ENCODE peak calls at places on chromosomes 3 and 15, in ten cellular contexts. S is ovary; H is neuronal stem cell; D is HFF-Myc; Y is A549; G is cardiac muscle cell; X is effector memory CD4-positive, alpha-beta T cell; P is DND-41; U is choroid plexus epithelial cell; L is AG09309. I is an unnamed sample.

GRCh38 chr15:48596841-48597240 is 48.7 kb downstream of the FBN1 start:
- DNase-seq in U (no peak), S (no peak), D (no peak), G (no peak), X (no peak), Y (no peak), H (no peak), P (no peak), L (no peak), I (no peak)

GRCh38 chr3:16913264-16913580 is 28.5 kb downstream of the PLCL2 start:
- DNase-seq in S (no peak), L (no peak), Y (no peak), U (no peak), X (no peak), G (no peak), H (no peak), D (no peak), P (no peak), I (no peak)

GRCh38 chr3:187989458-187990153 is 164.4 kb upstream of the LPP start:
- DNase-seq in H (peak), X (no peak), G (no peak), U (no peak), S (no peak), L (no peak), D (no peak), P (no peak), Y (no peak), I (no peak)

GRCh38 chr3:39165518-39165917 is 12.1 kb upstream of the CSRNP1 start:
- DNase-seq in S (no peak), Y (no peak), G (no peak), P (no peak), H (no peak), U (no peak), X (no peak), D (no peak), L (no peak), I (no peak)

GRCh38 chr15:90774731-90775521 is 57.8 kb downstream of the BLM start:
- DNase-seq in P (no peak), D (peak), S (no peak), L (peak), Y (peak), U (peak), X (no peak), H (no peak), G (peak), I (peak)

GRCh38 chr15:70491641-70492040 is 271.7 kb downstream of the UACA start:
- DNase-seq in X (no peak), U (no peak), D (no peak), L (no peak), S (no peak), P (no peak), Y (no peak), H (no peak), G (no peak), I (no peak)

GRCh38 chr3:46495901-46496456 is 1.8 kb upstream of the RTP3 start:
- DNase-seq in U (peak), S (no peak), D (no peak), H (no peak), L (peak), P (no peak), Y (no peak), G (no peak), X (no peak), I (no peak)

GRCh38 chr15:31360843-31361763 is 34.5 kb downstream of the KLF13 start:
- DNase-seq in P (peak), U (no peak), D (no peak), Y (no peak), H (no peak), X (peak), L (no peak), S (no peak), G (no peak), I (no peak)

GRCh38 chr3:11335056-11335608 is 62.9 kb downstream of the ATG7 start:
- DNase-seq in H (peak), P (peak), G (peak), S (no peak), L (peak), Y (peak), U (peak), D (peak), X (no peak), I (peak)

GRCh38 chr3:170054204-170054603 is 16.4 kb downstream of the GPR160 start:
- DNase-seq in X (no peak), D (no peak), G (no peak), Y (no peak), L (no peak), H (no peak), S (no peak), U (peak), P (peak), I (no peak)

GRCh38 chr3:170056710-170057454 is 19.1 kb downstream of the GPR160 start:
- DNase-seq in U (no peak), G (no peak), L (no peak), Y (no peak), H (no peak), X (no peak), S (no peak), P (no peak), D (no peak), I (no peak)

GRCh38 chr3:170057550-170057949 is 19.8 kb downstream of the GPR160 start:
- DNase-seq in Y (no peak), U (no peak), S (no peak), X (no peak), P (no peak), D (no peak), L (no peak), G (no peak), H (no peak), I (no peak)

GRCh38 chr3:170052398-170052797 is 14.6 kb downstream of the GPR160 start:
- DNase-seq in P (no peak), G (no peak), L (no peak), D (no peak), U (no peak), Y (no peak), H (no peak), S (no peak), X (no peak), I (no peak)

DNA sequence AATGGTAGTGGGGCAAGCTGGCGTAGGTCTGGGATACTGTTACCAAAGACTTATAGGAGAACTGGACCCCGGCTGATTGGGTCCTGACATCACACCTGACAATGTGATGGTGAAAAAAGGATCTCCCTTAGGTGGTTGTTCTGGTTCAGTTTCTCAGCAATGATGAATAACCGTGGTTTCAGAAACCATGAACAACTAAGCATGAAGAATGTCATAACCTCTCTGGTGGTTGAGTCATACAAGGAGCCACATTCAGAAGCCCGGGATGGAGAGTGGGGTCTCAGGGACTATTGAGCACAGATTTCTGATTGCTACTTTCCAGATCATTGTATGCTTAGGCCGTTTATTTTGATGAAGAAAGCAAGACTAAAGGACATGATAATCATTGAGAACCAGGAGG is 17.4 kb downstream of the GPR160 start:
- DNase-seq in G (no peak), U (peak), S (no peak), L (no peak), P (no peak), D (no peak), X (no peak), Y (no peak), H (no peak), I (no peak)
- H3K4me3 ChIP-seq in G (no peak), U (no peak), S (no peak), L (no peak), P (no peak), D (no peak), X (no peak), Y (no peak), H (no peak), I (no peak)

DNA sequence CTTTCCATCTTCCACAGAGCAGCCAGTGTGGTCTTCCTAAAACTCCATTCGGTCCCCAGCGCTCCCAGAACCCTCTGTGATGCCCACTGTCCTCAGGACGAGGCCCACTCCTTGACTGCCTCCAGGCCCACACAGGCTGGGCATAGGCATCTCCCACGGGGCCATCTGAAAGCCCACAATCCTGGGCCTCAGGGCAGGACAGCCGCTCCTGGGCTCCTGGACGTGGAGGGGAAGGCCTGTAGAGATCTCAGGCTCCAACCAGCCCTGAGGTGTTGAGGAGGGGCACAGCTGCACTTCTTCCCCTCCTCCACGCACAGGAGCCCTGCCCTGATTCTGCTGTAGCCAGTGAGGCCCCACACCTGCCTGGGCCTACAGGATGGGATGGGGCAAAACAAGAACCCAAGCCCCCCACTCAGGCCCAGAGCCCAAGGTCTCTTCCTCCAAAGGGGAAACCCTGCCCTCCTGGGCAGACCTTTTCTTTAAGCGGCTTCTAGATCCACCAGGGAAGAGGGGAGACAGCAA is 26.0 kb downstream of the SHISA5 start:
- DNase-seq in P (no peak), X (no peak), H (no peak), L (no peak), G (no peak), U (no peak), Y (no peak), D (no peak), S (no peak), I (no peak)
- H3K4me3 ChIP-seq in P (no peak), X (peak), H (no peak), L (no peak), G (no peak), U (no peak), Y (no peak), D (no peak), S (no peak), I (no peak)

GRCh38 chr15:40105517-40106202 is 3.0 kb downstream of the BMF start:
- DNase-seq in L (no peak), P (no peak), Y (no peak), S (no peak), U (no peak), H (no peak), X (no peak), D (no peak), G (no peak), I (no peak)

GRCh38 chr15:40103864-40104271 is 4.8 kb downstream of the BMF start:
- DNase-seq in S (no peak), P (no peak), G (no peak), L (no peak), U (no peak), Y (no peak), H (no peak), D (no peak), X (no peak), I (peak)

GRCh38 chr15:40104865-40105516 is 3.7 kb downstream of the BMF start:
- DNase-seq in D (no peak), G (peak), U (peak), Y (peak), X (peak), P (peak), S (peak), L (peak), H (no peak), I (peak)

GRCh38 chr15:40103124-40103858 is 5.4 kb downstream of the BMF start:
- DNase-seq in X (no peak), H (no peak), U (peak), G (peak), L (peak), P (no peak), S (peak), D (no peak), Y (no peak), I (peak)

GRCh38 chr15:40104296-40104864 is 4.3 kb downstream of the BMF start:
- DNase-seq in D (no peak), Y (no peak), P (no peak), S (no peak), U (no peak), G (no peak), X (no peak), H (no peak), L (no peak), I (no peak)
- H3K4me3 ChIP-seq in D (no peak), Y (no peak), P (no peak), S (no peak), U (no peak), G (no peak), X (no peak), H (no peak), L (no peak), I (no peak)

GRCh38 chr3:42906085-42906904 is at the start of gene ZNF662:
- DNase-seq in D (no peak), U (peak), G (peak), X (no peak), P (no peak), H (no peak), Y (no peak), L (no peak), S (peak), I (peak)

GRCh38 chr3:42906905-42907183 is 902 bp downstream of the ZNF662 start:
- DNase-seq in S (no peak), P (no peak), U (no peak), X (no peak), L (no peak), Y (no peak), H (no peak), G (no peak), D (no peak), I (no peak)

GRCh38 chr3:42908675-42909074 is 2.7 kb downstream of the ZNF662 start:
- DNase-seq in S (no peak), G (no peak), H (no peak), U (no peak), P (no peak), L (no peak), Y (no peak), X (no peak), D (no peak), I (no peak)

GRCh38 chr3:42904076-42904475 is 1.9 kb upstream of the ZNF662 start:
- DNase-seq in Y (no peak), P (no peak), U (no peak), D (no peak), S (no peak), G (no peak), L (no peak), X (no peak), H (no peak), I (no peak)

GRCh38 chr3:42905740-42906084 is 230 bp upstream of the ZNF662 start:
- DNase-seq in P (no peak), Y (no peak), X (no peak), S (no peak), D (no peak), L (no peak), H (no peak), U (no peak), G (no peak), I (no peak)
- H3K4me3 ChIP-seq in P (no peak), Y (no peak), X (peak), S (peak), D (peak), L (peak), H (no peak), U (peak), G (no peak), I (peak)

GRCh38 chr3:76470285-76470684 is 569.6 kb upstream of the ROBO2 start:
- DNase-seq in U (peak), D (no peak), H (no peak), S (no peak), X (no peak), P (no peak), G (no peak), L (peak), Y (no peak), I (peak)

DNA sequence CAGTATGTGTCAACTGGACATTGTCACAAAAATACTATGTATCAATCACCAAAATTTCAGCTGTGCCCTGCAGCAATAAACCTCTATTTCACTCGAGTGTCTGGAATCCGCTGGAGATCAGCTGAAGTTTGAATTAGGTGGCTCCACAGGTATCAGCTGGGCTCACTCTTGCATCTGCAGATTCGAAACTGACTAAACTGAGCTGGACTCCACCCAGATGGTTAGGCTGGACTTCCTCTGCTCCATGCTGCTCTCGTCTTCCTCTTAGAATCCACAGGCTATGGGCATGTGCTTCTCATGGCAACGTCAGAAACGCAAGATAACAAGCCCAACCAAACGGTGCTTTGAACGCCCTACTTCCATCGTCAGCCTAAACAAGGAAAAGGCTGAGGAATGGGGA is 565.3 kb upstream of the ROBO2 start:
- DNase-seq in G (no peak), D (no peak), H (no peak), P (no peak), L (no peak), Y (no peak), S (no peak), X (no peak), U (no peak), I (no peak)
- H3K4me3 ChIP-seq in G (no peak), D (no peak), H (no peak), P (no peak), L (no peak), Y (no peak), S (no peak), X (no peak), U (no peak), I (no peak)

DNA sequence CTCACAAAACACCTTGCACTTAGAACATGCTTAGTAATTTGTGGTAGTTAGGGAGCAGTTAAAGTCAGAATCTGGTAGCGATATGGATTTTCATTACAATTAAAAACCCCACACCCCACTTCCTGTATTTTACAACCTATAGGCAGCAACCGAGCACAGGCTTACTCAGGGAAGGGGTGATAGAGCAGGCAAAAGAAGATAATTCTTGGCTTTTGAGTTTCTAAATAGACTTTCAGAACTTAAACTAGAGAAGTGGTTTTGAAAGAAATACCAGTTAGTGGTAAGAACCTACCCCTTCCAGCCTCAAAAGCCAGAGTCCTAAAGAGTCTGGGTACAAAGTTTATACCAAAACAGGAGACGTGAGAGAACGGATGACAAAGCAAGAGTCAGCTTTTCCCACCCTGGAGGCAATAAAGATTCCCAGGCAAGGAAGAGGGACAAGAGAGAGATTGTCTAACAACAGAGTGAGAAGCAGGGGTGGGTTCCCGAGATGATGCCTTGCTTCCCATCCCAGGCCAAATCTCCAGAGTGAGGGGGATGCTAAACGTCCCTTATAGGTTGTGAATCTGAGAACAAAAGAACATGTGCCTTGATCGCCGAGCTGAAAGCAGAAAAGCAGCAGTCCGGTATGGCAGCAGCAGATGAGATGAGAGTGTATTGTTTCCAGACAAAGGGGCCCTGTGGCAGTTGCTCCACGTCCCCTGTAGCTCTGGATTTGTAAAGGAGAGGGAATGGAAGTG is 36.9 kb downstream of the KLHL6 start:
- DNase-seq in H (peak), L (no peak), P (no peak), G (no peak), D (no peak), Y (no peak), S (no peak), X (no peak), U (no peak), I (no peak)
- H3K4me3 ChIP-seq in H (no peak), L (no peak), P (no peak), G (no peak), D (no peak), Y (no peak), S (no peak), X (no peak), U (no peak), I (no peak)

GRCh38 chr3:170359178-170359704 is 1.7 kb downstream of the SKIL start:
- DNase-seq in Y (no peak), G (no peak), L (no peak), S (peak), D (no peak), U (no peak), X (no peak), H (no peak), P (no peak), I (no peak)
- H3K4me3 ChIP-seq in Y (peak), G (peak), L (peak), S (peak), D (peak), U (peak), X (no peak), H (no peak), P (no peak), I (peak)

GRCh38 chr15:29896062-29896461 is 73.8 kb upstream of the TJP1 start:
- DNase-seq in L (no peak), H (no peak), G (no peak), S (no peak), U (no peak), X (no peak), P (no peak), D (no peak), Y (no peak), I (no peak)
- H3K4me3 ChIP-seq in L (no peak), H (no peak), G (no peak), S (no peak), U (no peak), X (no peak), P (no peak), D (no peak), Y (no peak), I (no peak)

GRCh38 chr3:32046102-32046501 is 60.3 kb upstream of the GPD1L start:
- DNase-seq in L (no peak), S (no peak), U (no peak), Y (no peak), P (no peak), X (no peak), G (no peak), D (no peak), H (no peak), I (no peak)

GRCh38 chr3:32041316-32041715 is 59.8 kb downstream of the ZNF860 start:
- DNase-seq in Y (no peak), S (no peak), H (no peak), L (no peak), X (no peak), G (no peak), D (no peak), U (no peak), P (no peak), I (no peak)

GRCh38 chr3:32048487-32049174 is 57.8 kb upstream of the GPD1L start:
- DNase-seq in L (no peak), P (no peak), D (no peak), G (peak), X (no peak), Y (no peak), H (no peak), U (no peak), S (no peak), I (no peak)

GRCh38 chr3:32045091-32045964 is 61.1 kb upstream of the GPD1L start:
- DNase-seq in Y (peak), S (peak), P (peak), H (no peak), X (no peak), G (peak), L (peak), U (peak), D (peak), I (peak)
- H3K4me3 ChIP-seq in Y (peak), S (no peak), P (no peak), H (no peak), X (no peak), G (no peak), L (no peak), U (peak), D (peak), I (no peak)